ENCODE peak calls at places on chromosomes 13 and 19, in seven cellular contexts. One of them, this sample, is unnamed.

GRCh38 chr19:14363203-14364097 is 17.8 kb upstream of the ADGRE5 start:
- DNase-seq in HCT116: peak
- DNase-seq in ovary: peak
- DNase-seq in iris pigment epithelial cell: peak
- DNase-seq in HS-5: no peak
- DNase-seq in HCEC 1CT: peak
- DNase-seq in GM06990: peak
- DNase-seq in this sample: no peak

GRCh38 chr19:38264486-38265212 is at the start of gene SPINT2:
- DNase-seq in HCT116: peak
- DNase-seq in ovary: peak
- DNase-seq in iris pigment epithelial cell: no peak
- DNase-seq in HS-5: no peak
- DNase-seq in HCEC 1CT: no peak
- DNase-seq in GM06990: peak
- DNase-seq in this sample: no peak

GRCh38 chr13:33799950-33800592 is 17.9 kb upstream of the RFC3 start:
- DNase-seq in HCT116: peak
- DNase-seq in ovary: no peak
- DNase-seq in iris pigment epithelial cell: peak
- DNase-seq in HS-5: no peak
- DNase-seq in HCEC 1CT: peak
- DNase-seq in GM06990: no peak
- DNase-seq in this sample: peak

GRCh38 chr13:72648513-72649065 is 78.8 kb downstream of the MZT1 start:
- DNase-seq in HCT116: peak
- DNase-seq in ovary: no peak
- DNase-seq in iris pigment epithelial cell: no peak
- DNase-seq in HS-5: no peak
- DNase-seq in HCEC 1CT: peak
- DNase-seq in GM06990: no peak
- DNase-seq in this sample: no peak

GRCh38 chr19:1214862-1215731 is 9.5 kb downstream of the STK11 start:
- DNase-seq in HCT116: no peak
- DNase-seq in ovary: peak
- DNase-seq in iris pigment epithelial cell: no peak
- DNase-seq in HS-5: no peak
- DNase-seq in HCEC 1CT: no peak
- DNase-seq in GM06990: peak
- DNase-seq in this sample: no peak

GRCh38 chr19:33808399-33808798 is 11.7 kb downstream of the KCTD15 start:
- DNase-seq in HCT116: no peak
- DNase-seq in ovary: no peak
- DNase-seq in iris pigment epithelial cell: no peak
- DNase-seq in HS-5: no peak
- DNase-seq in HCEC 1CT: no peak
- DNase-seq in GM06990: no peak
- DNase-seq in this sample: no peak

GRCh38 chr13:101706651-101707050 is 254.2 kb downstream of the ITGBL1 start:
- DNase-seq in HCT116: no peak
- DNase-seq in ovary: no peak
- DNase-seq in iris pigment epithelial cell: peak
- DNase-seq in HS-5: peak
- DNase-seq in HCEC 1CT: peak
- DNase-seq in GM06990: no peak
- DNase-seq in this sample: peak

GRCh38 chr13:98521461-98521860 is 55.4 kb downstream of the STK24 start:
- DNase-seq in HCT116: no peak
- DNase-seq in ovary: no peak
- DNase-seq in iris pigment epithelial cell: no peak
- DNase-seq in HS-5: no peak
- DNase-seq in HCEC 1CT: no peak
- DNase-seq in GM06990: no peak
- DNase-seq in this sample: no peak

GRCh38 chr19:29405728-29405995 is 120.1 kb upstream of the VSTM2B start:
- DNase-seq in HCT116: no peak
- DNase-seq in ovary: no peak
- DNase-seq in iris pigment epithelial cell: no peak
- DNase-seq in HS-5: no peak
- DNase-seq in HCEC 1CT: no peak
- DNase-seq in GM06990: no peak
- DNase-seq in this sample: no peak

GRCh38 chr19:17235618-17236413 is 9.8 kb downstream of the OCEL1 start:
- DNase-seq in HCT116: no peak
- DNase-seq in ovary: peak
- DNase-seq in iris pigment epithelial cell: peak
- DNase-seq in HS-5: no peak
- DNase-seq in HCEC 1CT: peak
- DNase-seq in GM06990: peak
- DNase-seq in this sample: peak

GRCh38 chr19:7751157-7751783 is 3.9 kb upstream of the CD209 start:
- DNase-seq in HCT116: no peak
- DNase-seq in ovary: no peak
- DNase-seq in iris pigment epithelial cell: peak
- DNase-seq in HS-5: no peak
- DNase-seq in HCEC 1CT: no peak
- DNase-seq in GM06990: peak
- DNase-seq in this sample: no peak

GRCh38 chr13:52975969-52976368 is 52.6 kb upstream of the OLFM4 start:
- DNase-seq in HCT116: no peak
- DNase-seq in ovary: no peak
- DNase-seq in iris pigment epithelial cell: no peak
- DNase-seq in HS-5: no peak
- DNase-seq in HCEC 1CT: no peak
- DNase-seq in GM06990: no peak
- DNase-seq in this sample: no peak

GRCh38 chr19:53254451-53255341 is at the start of gene ZNF677:
- DNase-seq in HCT116: no peak
- DNase-seq in ovary: peak
- DNase-seq in iris pigment epithelial cell: peak
- DNase-seq in HS-5: no peak
- DNase-seq in HCEC 1CT: peak
- DNase-seq in GM06990: peak
- DNase-seq in this sample: peak

GRCh38 chr19:45863840-45864628 is at the start of gene FOXA3:
- DNase-seq in HCT116: no peak
- DNase-seq in ovary: peak
- DNase-seq in iris pigment epithelial cell: no peak
- DNase-seq in HS-5: no peak
- DNase-seq in HCEC 1CT: peak
- DNase-seq in GM06990: peak
- DNase-seq in this sample: peak

GRCh38 chr19:29098863-29099481 is 114.0 kb downstream of the UQCRFS1 start:
- DNase-seq in HCT116: no peak
- DNase-seq in ovary: peak
- DNase-seq in iris pigment epithelial cell: peak
- DNase-seq in HS-5: peak
- DNase-seq in HCEC 1CT: no peak
- DNase-seq in GM06990: no peak
- DNase-seq in this sample: peak

GRCh38 chr13:110443633-110444225 is 117.8 kb downstream of the RAB20 start:
- DNase-seq in HCT116: no peak
- DNase-seq in ovary: peak
- DNase-seq in iris pigment epithelial cell: peak
- DNase-seq in HS-5: no peak
- DNase-seq in HCEC 1CT: peak
- DNase-seq in GM06990: peak
- DNase-seq in this sample: no peak

GRCh38 chr13:35164324-35164932 is 222.4 kb downstream of the NBEA start:
- DNase-seq in HCT116: peak
- DNase-seq in ovary: no peak
- DNase-seq in iris pigment epithelial cell: peak
- DNase-seq in HS-5: no peak
- DNase-seq in HCEC 1CT: peak
- DNase-seq in GM06990: peak
- DNase-seq in this sample: no peak

GRCh38 chr19:33085570-33086128 is 4.7 kb downstream of the GPATCH1 start:
- DNase-seq in HCT116: no peak
- DNase-seq in ovary: no peak
- DNase-seq in iris pigment epithelial cell: no peak
- DNase-seq in HS-5: no peak
- DNase-seq in HCEC 1CT: no peak
- DNase-seq in GM06990: no peak
- DNase-seq in this sample: no peak

GRCh38 chr19:33177417-33177976 is 16.6 kb upstream of the LRP3 start:
- DNase-seq in HCT116: no peak
- DNase-seq in ovary: no peak
- DNase-seq in iris pigment epithelial cell: no peak
- DNase-seq in HS-5: no peak
- DNase-seq in HCEC 1CT: no peak
- DNase-seq in GM06990: no peak
- DNase-seq in this sample: no peak

GRCh38 chr13:71864981-71865857 is 1.8 kb downstream of the DACH1 start:
- DNase-seq in HCT116: no peak
- DNase-seq in ovary: peak
- DNase-seq in iris pigment epithelial cell: peak
- DNase-seq in HS-5: no peak
- DNase-seq in HCEC 1CT: no peak
- DNase-seq in GM06990: no peak
- DNase-seq in this sample: peak

GRCh38 chr13:32639502-32640105 is 53.4 kb downstream of the PDS5B start:
- DNase-seq in HCT116: peak
- DNase-seq in ovary: peak
- DNase-seq in iris pigment epithelial cell: peak
- DNase-seq in HS-5: no peak
- DNase-seq in HCEC 1CT: peak
- DNase-seq in GM06990: peak
- DNase-seq in this sample: peak

GRCh38 chr19:49415810-49416200 is 7.4 kb downstream of the PTH2 start:
- DNase-seq in HCT116: no peak
- DNase-seq in ovary: no peak
- DNase-seq in iris pigment epithelial cell: no peak
- DNase-seq in HS-5: no peak
- DNase-seq in HCEC 1CT: no peak
- DNase-seq in GM06990: no peak
- DNase-seq in this sample: no peak

GRCh38 chr19:11194657-11195056 is 2.7 kb downstream of the KANK2 start:
- DNase-seq in HCT116: no peak
- DNase-seq in ovary: peak
- DNase-seq in iris pigment epithelial cell: no peak
- DNase-seq in HS-5: no peak
- DNase-seq in HCEC 1CT: no peak
- DNase-seq in GM06990: no peak
- DNase-seq in this sample: no peak

GRCh38 chr13:100428966-100429365 is 159.6 kb downstream of the GGACT start:
- DNase-seq in HCT116: no peak
- DNase-seq in ovary: no peak
- DNase-seq in iris pigment epithelial cell: no peak
- DNase-seq in HS-5: no peak
- DNase-seq in HCEC 1CT: no peak
- DNase-seq in GM06990: no peak
- DNase-seq in this sample: peak

GRCh38 chr13:73952683-73953082 is 181.5 kb downstream of the KLF12 start:
- DNase-seq in HCT116: no peak
- DNase-seq in ovary: no peak
- DNase-seq in iris pigment epithelial cell: peak
- DNase-seq in HS-5: no peak
- DNase-seq in HCEC 1CT: peak
- DNase-seq in GM06990: no peak
- DNase-seq in this sample: no peak

GRCh38 chr13:94947392-94947791 is 235.0 kb upstream of the SOX21 start:
- DNase-seq in HCT116: no peak
- DNase-seq in ovary: no peak
- DNase-seq in iris pigment epithelial cell: no peak
- DNase-seq in HS-5: no peak
- DNase-seq in HCEC 1CT: no peak
- DNase-seq in GM06990: no peak
- DNase-seq in this sample: no peak

GRCh38 chr19:45640849-45641273 is 1.7 kb upstream of the EML2 start:
- DNase-seq in HCT116: peak
- DNase-seq in ovary: peak
- DNase-seq in iris pigment epithelial cell: no peak
- DNase-seq in HS-5: no peak
- DNase-seq in HCEC 1CT: no peak
- DNase-seq in GM06990: peak
- DNase-seq in this sample: no peak

GRCh38 chr13:77219401-77219800 is 107.5 kb downstream of the MYCBP2 start:
- DNase-seq in HCT116: no peak
- DNase-seq in ovary: no peak
- DNase-seq in iris pigment epithelial cell: no peak
- DNase-seq in HS-5: no peak
- DNase-seq in HCEC 1CT: no peak
- DNase-seq in GM06990: no peak
- DNase-seq in this sample: no peak

GRCh38 chr19:9362905-9363304 is at the start of gene ZNF177:
- DNase-seq in HCT116: no peak
- DNase-seq in ovary: no peak
- DNase-seq in iris pigment epithelial cell: peak
- DNase-seq in HS-5: no peak
- DNase-seq in HCEC 1CT: no peak
- DNase-seq in GM06990: no peak
- DNase-seq in this sample: no peak

GRCh38 chr19:46614114-46614701 is 10.7 kb downstream of the PTGIR start:
- DNase-seq in HCT116: peak
- DNase-seq in ovary: peak
- DNase-seq in iris pigment epithelial cell: peak
- DNase-seq in HS-5: peak
- DNase-seq in HCEC 1CT: peak
- DNase-seq in GM06990: peak
- DNase-seq in this sample: peak

GRCh38 chr13:113066142-113066455 is 39.5 kb upstream of the F7 start:
- DNase-seq in HCT116: no peak
- DNase-seq in ovary: no peak
- DNase-seq in iris pigment epithelial cell: no peak
- DNase-seq in HS-5: no peak
- DNase-seq in HCEC 1CT: no peak
- DNase-seq in GM06990: no peak
- DNase-seq in this sample: no peak

GRCh38 chr13:100660761-100661160 is 13.8 kb downstream of the TMTC4 start:
- DNase-seq in HCT116: no peak
- DNase-seq in ovary: no peak
- DNase-seq in iris pigment epithelial cell: no peak
- DNase-seq in HS-5: no peak
- DNase-seq in HCEC 1CT: no peak
- DNase-seq in GM06990: no peak
- DNase-seq in this sample: no peak

GRCh38 chr13:109945206-109945960 is 159.0 kb upstream of the IRS2 start:
- DNase-seq in HCT116: no peak
- DNase-seq in ovary: no peak
- DNase-seq in iris pigment epithelial cell: peak
- DNase-seq in HS-5: peak
- DNase-seq in HCEC 1CT: peak
- DNase-seq in GM06990: no peak
- DNase-seq in this sample: no peak

GRCh38 chr13:97226013-97226412 is 3.9 kb downstream of the MBNL2 start:
- DNase-seq in HCT116: no peak
- DNase-seq in ovary: no peak
- DNase-seq in iris pigment epithelial cell: no peak
- DNase-seq in HS-5: no peak
- DNase-seq in HCEC 1CT: no peak
- DNase-seq in GM06990: no peak
- DNase-seq in this sample: no peak

GRCh38 chr13:76266566-76266965 is 619.6 kb downstream of the KCTD12 start:
- DNase-seq in HCT116: no peak
- DNase-seq in ovary: no peak
- DNase-seq in iris pigment epithelial cell: peak
- DNase-seq in HS-5: no peak
- DNase-seq in HCEC 1CT: peak
- DNase-seq in GM06990: no peak
- DNase-seq in this sample: no peak

GRCh38 chr19:11018743-11019142 is 57.9 kb downstream of the SMARCA4 start:
- DNase-seq in HCT116: no peak
- DNase-seq in ovary: no peak
- DNase-seq in iris pigment epithelial cell: no peak
- DNase-seq in HS-5: no peak
- DNase-seq in HCEC 1CT: no peak
- DNase-seq in GM06990: no peak
- DNase-seq in this sample: no peak

GRCh38 chr19:8355631-8356402 is 8.1 kb upstream of the ANGPTL4 start:
- DNase-seq in HCT116: peak
- DNase-seq in ovary: no peak
- DNase-seq in iris pigment epithelial cell: peak
- DNase-seq in HS-5: peak
- DNase-seq in HCEC 1CT: peak
- DNase-seq in GM06990: no peak
- DNase-seq in this sample: no peak